ENCODE peak calls at places on chromosomes 13 and 19, in five cellular contexts. D is neural progenitor cell, M is PC-9, X is astrocyte, P is fibroblast of lung. O is an unnamed sample.

GRCh38 chr19:6278740-6279619 is 795 bp downstream of the MLLT1 start:
- DNase-seq in M (no peak), X (no peak), P (no peak), D (no peak), O (peak)

GRCh38 chr19:33000510-33000909 is 28.5 kb downstream of the FAAP24 start:
- DNase-seq in M (no peak), D (no peak), X (no peak), P (no peak), O (no peak)

GRCh38 chr13:23628765-23629565 is 58.8 kb downstream of the TNFRSF19 start:
- DNase-seq in D (no peak), P (peak), M (no peak), X (peak), O (no peak)

GRCh38 chr13:27133889-27134288 is 37.7 kb downstream of the USP12 start:
- DNase-seq in D (no peak), P (no peak), M (no peak), X (no peak), O (no peak)

GRCh38 chr19:7550987-7551761 is 15.7 kb downstream of the PNPLA6 start:
- DNase-seq in P (peak), M (no peak), X (no peak), D (peak), O (peak)

GRCh38 chr13:80337011-80337688 is 3.8 kb downstream of the SPRY2 start:
- DNase-seq in X (no peak), D (no peak), P (peak), M (no peak), O (no peak)

GRCh38 chr13:30572859-30573275 is 44.9 kb upstream of the USPL1 start:
- DNase-seq in X (peak), M (no peak), P (peak), D (no peak), O (peak)

GRCh38 chr13:100234524-100235136 is 145.7 kb downstream of the PCCA start:
- DNase-seq in M (no peak), D (no peak), X (peak), P (peak), O (no peak)

GRCh38 chr13:39106216-39106995 is 68.2 kb downstream of the NHLRC3 start:
- DNase-seq in M (no peak), X (no peak), D (no peak), P (no peak), O (no peak)

GRCh38 chr13:43698743-43699142 is 88.0 kb downstream of the ENOX1 start:
- DNase-seq in P (peak), D (no peak), X (peak), M (no peak), O (no peak)

GRCh38 chr19:917323-918151 is at the start of gene KISS1R:
- DNase-seq in M (no peak), D (peak), P (no peak), X (no peak), O (no peak)

GRCh38 chr19:13172335-13173128 is 22.3 kb downstream of the IER2 start:
- DNase-seq in P (peak), X (peak), D (no peak), M (peak), O (no peak)

GRCh38 chr19:21907516-21907915 is 71.5 kb upstream of the ZNF43 start:
- DNase-seq in D (no peak), X (no peak), M (no peak), P (no peak), O (no peak)

GRCh38 chr19:2039959-2040646 is 10.9 kb downstream of the MKNK2 start:
- DNase-seq in M (no peak), P (no peak), X (no peak), D (no peak), O (no peak)

GRCh38 chr13:46295531-46296464 is 84.1 kb downstream of the LRRC63 start:
- DNase-seq in M (no peak), D (no peak), P (peak), X (peak), O (no peak)

GRCh38 chr13:24161010-24161775 is 673 bp downstream of the SPATA13 start:
- DNase-seq in X (no peak), M (peak), P (peak), D (peak), O (peak)

GRCh38 chr13:95354680-95355487 is 53.6 kb upstream of the ABCC4 start:
- DNase-seq in M (no peak), P (no peak), X (no peak), D (peak), O (no peak)

GRCh38 chr13:103031332-103031873 is 34.8 kb downstream of the SLC10A2 start:
- DNase-seq in D (no peak), M (peak), P (no peak), X (no peak), O (no peak)

GRCh38 chr19:20660473-20660872 is 898 bp downstream of the ZNF626 start:
- DNase-seq in D (peak), M (no peak), X (no peak), P (peak), O (no peak)

GRCh38 chr19:7928334-7928706 is 2.4 kb upstream of the CTXN1 start:
- DNase-seq in D (no peak), M (no peak), X (no peak), P (no peak), O (no peak)

GRCh38 chr19:44212865-44213346 is 574 bp downstream of the ZNF227 start:
- DNase-seq in M (peak), D (peak), X (peak), P (peak), O (peak)

GRCh38 chr13:39875583-39875982 is 220.1 kb downstream of the COG6 start:
- DNase-seq in D (no peak), M (no peak), P (no peak), X (no peak), O (no peak)

GRCh38 chr13:36297259-36297599 is 385 bp downstream of the CCDC169 start:
- DNase-seq in M (peak), D (no peak), X (peak), P (peak), O (no peak)

GRCh38 chr13:23383151-23383550 is 50.4 kb downstream of the SACS start:
- DNase-seq in X (no peak), M (no peak), D (no peak), P (no peak), O (no peak)

GRCh38 chr13:36920612-36921185 is 661 bp upstream of the SMAD9 start:
- DNase-seq in P (no peak), D (peak), X (no peak), M (no peak), O (no peak)

GRCh38 chr19:54457773-54458647 is 5.6 kb downstream of the LENG9 start:
- DNase-seq in P (no peak), M (no peak), D (no peak), X (no peak), O (no peak)

GRCh38 chr13:74217816-74218215 is 83.6 kb upstream of the KLF12 start:
- DNase-seq in M (no peak), D (no peak), P (peak), X (peak), O (no peak)

GRCh38 chr13:100527644-100528043 is 60.9 kb downstream of the GGACT start:
- DNase-seq in X (no peak), M (no peak), D (no peak), P (no peak), O (no peak)

GRCh38 chr13:84645196-84646071 is 763.2 kb upstream of the SLITRK1 start:
- DNase-seq in X (peak), P (no peak), D (no peak), M (no peak), O (no peak)

GRCh38 chr19:41533691-41534090 is 42.3 kb upstream of the CEACAM21 start:
- DNase-seq in D (no peak), M (no peak), X (no peak), P (no peak), O (no peak)

GRCh38 chr13:51620165-51620983 is 36.1 kb downstream of the WDFY2 start:
- DNase-seq in P (no peak), M (no peak), X (no peak), D (no peak), O (no peak)

GRCh38 chr19:6260912-6261636 is 18.7 kb downstream of the MLLT1 start:
- DNase-seq in D (peak), X (no peak), M (no peak), P (no peak), O (no peak)

GRCh38 chr19:15210323-15210774 is 9.6 kb upstream of the NOTCH3 start:
- DNase-seq in X (peak), D (no peak), P (peak), M (peak), O (no peak)

GRCh38 chr19:5799247-5800241 is 5.3 kb upstream of the NRTN start:
- DNase-seq in P (no peak), X (no peak), D (no peak), M (no peak), O (no peak)

GRCh38 chr19:55667958-55668357 is 7.1 kb upstream of the EPN1 start:
- DNase-seq in D (no peak), P (no peak), M (peak), X (no peak), O (no peak)

GRCh38 chr19:28074773-28075172 is 1138.2 kb downstream of the UQCRFS1 start:
- DNase-seq in X (no peak), P (no peak), M (no peak), D (no peak), O (peak)

GRCh38 chr19:7013678-7014077 is 7.6 kb downstream of the MBD3L2B start:
- DNase-seq in P (no peak), M (no peak), X (no peak), D (no peak), O (no peak)

GRCh38 chr13:49218493-49219051 is 1.6 kb upstream of the MLNR start:
- DNase-seq in D (peak), X (no peak), P (peak), M (no peak), O (no peak)

GRCh38 chr13:44884076-44884729 is 105.1 kb downstream of the NUFIP1 start:
- DNase-seq in M (no peak), X (peak), P (peak), D (no peak), O (no peak)

GRCh38 chr13:65907656-65908441 is 1322.3 kb downstream of the PCDH9 start:
- DNase-seq in M (no peak), X (peak), P (no peak), D (no peak), O (no peak)
- H2AFZ ChIP-seq in M (no peak), X (peak), P (no peak), D (no peak), O (no peak)

GRCh38 chr19:17026706-17027427 is at the start of gene CPAMD8:
- DNase-seq in D (peak), M (no peak), P (no peak), X (no peak), O (no peak)
- H2AFZ ChIP-seq in D (peak), M (peak), P (no peak), X (no peak), O (no peak)

GRCh38 chr13:72792640-72793039 is 10.7 kb downstream of the PIBF1 start:
- DNase-seq in X (no peak), M (no peak), D (no peak), P (no peak), O (no peak)

DNA sequence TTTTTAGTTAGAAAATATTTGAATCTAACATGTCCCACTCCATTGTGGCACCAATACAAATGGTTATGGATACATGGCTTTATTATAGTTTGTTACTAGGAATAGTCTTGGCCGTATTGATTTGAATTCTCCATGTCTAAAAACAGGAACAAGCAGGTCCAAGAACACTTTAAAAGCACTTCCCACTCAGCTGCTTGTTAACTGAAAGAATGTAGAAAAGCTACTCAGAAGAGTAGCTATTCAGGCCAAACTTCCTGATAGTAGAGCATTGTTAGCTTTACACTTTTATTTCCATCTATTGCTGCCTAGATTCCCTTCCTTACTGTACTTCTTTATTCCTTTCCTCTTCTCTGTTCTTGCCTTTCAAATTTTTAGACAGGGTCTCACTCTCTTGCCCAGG is 6.9 kb downstream of the PIBF1 start:
- DNase-seq in D (no peak), X (no peak), P (no peak), M (no peak), O (no peak)
- H2AFZ ChIP-seq in D (no peak), X (no peak), P (no peak), M (no peak), O (no peak)

GRCh38 chr13:20171364-20171763 is 10.5 kb upstream of the GJA3 start:
- DNase-seq in X (peak), P (no peak), D (peak), M (peak), O (no peak)
- H2AFZ ChIP-seq in X (no peak), P (no peak), D (no peak), M (no peak), O (peak)

GRCh38 chr19:29645491-29645867 is 19.8 kb upstream of the PLEKHF1 start:
- DNase-seq in X (no peak), M (no peak), D (no peak), P (no peak), O (no peak)

GRCh38 chr19:29643361-29643935 is 21.8 kb upstream of the PLEKHF1 start:
- DNase-seq in P (no peak), M (no peak), X (no peak), D (no peak), O (no peak)

GRCh38 chr19:29644179-29644578 is 21.1 kb upstream of the PLEKHF1 start:
- DNase-seq in X (no peak), P (no peak), M (no peak), D (no peak), O (no peak)

GRCh38 chr19:29641597-29641996 is 23.7 kb upstream of the PLEKHF1 start:
- DNase-seq in P (no peak), X (no peak), M (no peak), D (no peak), O (no peak)

GRCh38 chr19:29645911-29646310 is 19.4 kb upstream of the PLEKHF1 start:
- DNase-seq in M (no peak), X (peak), P (peak), D (no peak), O (no peak)
- H2AFZ ChIP-seq in M (no peak), X (peak), P (peak), D (peak), O (no peak)

GRCh38 chr19:57888494-57889231 is at the start of gene ZNF814:
- DNase-seq in P (peak), D (peak), M (peak), X (peak), O (no peak)
- H2AFZ ChIP-seq in P (peak), D (peak), M (peak), X (peak), O (no peak)

GRCh38 chr19:46648961-46649960 is 11.7 kb downstream of the DACT3 start:
- DNase-seq in X (no peak), D (peak), P (no peak), M (no peak), O (no peak)
- H2AFZ ChIP-seq in X (no peak), D (no peak), P (no peak), M (no peak), O (no peak)

DNA sequence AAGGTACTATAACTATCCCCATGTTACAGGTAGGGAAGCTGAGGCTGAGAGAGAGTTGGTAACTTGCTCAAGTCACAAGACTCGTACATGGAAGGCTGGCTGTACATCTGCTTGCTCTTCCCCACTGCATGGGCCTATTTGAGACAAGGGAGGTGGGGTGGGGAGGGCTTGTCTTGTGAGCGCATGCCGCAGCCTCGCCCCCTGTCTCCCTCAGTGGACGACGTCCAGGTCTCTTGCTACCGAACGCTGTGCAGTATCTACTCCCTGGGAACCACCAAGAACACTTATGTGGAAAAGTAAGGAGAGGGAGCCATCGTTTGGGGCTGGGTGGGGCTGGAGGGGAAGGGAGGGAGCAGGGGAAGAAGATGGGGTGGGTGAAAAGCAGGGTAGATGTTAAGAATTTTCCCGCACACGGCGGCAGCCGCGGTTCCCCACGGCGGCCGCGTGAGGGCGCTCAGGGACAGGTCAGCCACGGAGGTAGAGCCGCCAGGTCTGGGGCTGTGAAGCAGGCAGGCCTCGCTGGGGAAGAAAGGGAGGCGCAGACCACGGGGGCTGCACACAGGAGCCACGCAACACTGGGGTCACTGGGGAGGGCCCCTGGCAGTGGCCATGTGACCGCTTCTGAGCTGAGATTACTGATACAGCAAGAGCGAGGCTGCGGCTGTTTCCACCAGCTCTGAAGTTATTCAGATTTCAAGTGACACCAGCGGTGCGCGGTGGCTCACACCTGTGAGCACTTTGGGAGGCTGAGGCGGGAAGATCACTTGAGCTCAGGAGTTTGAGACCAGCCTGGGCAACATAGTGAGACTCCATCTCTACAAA is 81.5 kb downstream of the RYR1 start:
- DNase-seq in D (peak), X (peak), P (peak), M (no peak), O (peak)
- H2AFZ ChIP-seq in D (peak), X (peak), P (peak), M (no peak), O (peak)